ENCODE peak calls at places on chromosomes 3 and 15, in ten cellular contexts. L is uterus; X is SJSA1; K is spleen; H is transverse colon; D is CD8-positive, alpha-beta memory T cell; O is cardiac muscle cell; F is heart right ventricle; I is Caco-2; P is mammary epithelial cell. M is an unnamed sample. For H3K4me1 and H3K9me3, the result is how much of the 10 kb centered on the place peaks cover.

GRCh38 chr3:55481918-55482495 is 5.1 kb downstream of the WNT5A start:
- DNase-seq in L (peak), H (no peak), P (no peak), O (peak), I (no peak), X (no peak), F (no peak), D (no peak), K (no peak), M (no peak)

GRCh38 chr3:144363856-144364255 is 392.2 kb downstream of the DIPK2A start:
- DNase-seq in O (no peak), D (no peak), P (no peak), F (no peak), X (no peak), L (no peak), K (no peak), H (no peak), I (no peak), M (no peak)

GRCh38 chr3:157467165-157467564 is 30.5 kb downstream of the PTX3 start:
- DNase-seq in K (no peak), O (peak), L (no peak), P (no peak), F (no peak), D (no peak), I (no peak), H (no peak), X (peak), M (no peak)

GRCh38 chr3:35383719-35384555 is 255.4 kb upstream of the ARPP21 start:
- DNase-seq in F (no peak), H (no peak), O (peak), I (no peak), K (no peak), D (no peak), P (no peak), L (no peak), X (no peak), M (no peak)

GRCh38 chr3:133038731-133039398 is 674 bp downstream of the TMEM108 start:
- DNase-seq in P (no peak), L (peak), I (no peak), O (peak), H (no peak), X (peak), K (no peak), F (peak), D (no peak), M (no peak)

GRCh38 chr3:149120051-149120972 is 9.1 kb upstream of the HPS3 start:
- DNase-seq in D (no peak), L (no peak), K (no peak), H (no peak), I (no peak), X (peak), P (peak), O (peak), F (no peak), M (peak)

GRCh38 chr3:15527031-15527459 is 5.5 kb upstream of the COLQ start:
- DNase-seq in O (peak), L (peak), F (no peak), H (no peak), D (no peak), X (no peak), K (no peak), P (no peak), I (no peak), M (peak)

GRCh38 chr15:40344217-40344616 is 3.5 kb upstream of the CCDC9B start:
- DNase-seq in D (no peak), L (no peak), H (no peak), F (no peak), X (no peak), I (no peak), K (no peak), P (no peak), O (peak), M (no peak)

GRCh38 chr3:83890039-83890762 is 1068.6 kb upstream of the CADM2 start:
- DNase-seq in I (no peak), P (peak), K (no peak), O (no peak), L (no peak), H (no peak), D (no peak), X (no peak), F (no peak), M (no peak)

GRCh38 chr3:31237887-31238286 is 294.8 kb upstream of the STT3B start:
- DNase-seq in D (no peak), K (no peak), F (no peak), H (no peak), O (no peak), I (no peak), P (no peak), L (no peak), X (no peak), M (no peak)

GRCh38 chr3:193673845-193674244 is 80.8 kb downstream of the OPA1 start:
- DNase-seq in O (no peak), D (no peak), I (no peak), K (no peak), L (no peak), F (no peak), X (no peak), H (no peak), P (no peak), M (peak)

GRCh38 chr15:101029971-101030661 is 111.0 kb downstream of the LRRK1 start:
- DNase-seq in O (no peak), P (no peak), I (no peak), H (peak), D (no peak), L (peak), X (no peak), F (no peak), K (peak), M (no peak)

DNA sequence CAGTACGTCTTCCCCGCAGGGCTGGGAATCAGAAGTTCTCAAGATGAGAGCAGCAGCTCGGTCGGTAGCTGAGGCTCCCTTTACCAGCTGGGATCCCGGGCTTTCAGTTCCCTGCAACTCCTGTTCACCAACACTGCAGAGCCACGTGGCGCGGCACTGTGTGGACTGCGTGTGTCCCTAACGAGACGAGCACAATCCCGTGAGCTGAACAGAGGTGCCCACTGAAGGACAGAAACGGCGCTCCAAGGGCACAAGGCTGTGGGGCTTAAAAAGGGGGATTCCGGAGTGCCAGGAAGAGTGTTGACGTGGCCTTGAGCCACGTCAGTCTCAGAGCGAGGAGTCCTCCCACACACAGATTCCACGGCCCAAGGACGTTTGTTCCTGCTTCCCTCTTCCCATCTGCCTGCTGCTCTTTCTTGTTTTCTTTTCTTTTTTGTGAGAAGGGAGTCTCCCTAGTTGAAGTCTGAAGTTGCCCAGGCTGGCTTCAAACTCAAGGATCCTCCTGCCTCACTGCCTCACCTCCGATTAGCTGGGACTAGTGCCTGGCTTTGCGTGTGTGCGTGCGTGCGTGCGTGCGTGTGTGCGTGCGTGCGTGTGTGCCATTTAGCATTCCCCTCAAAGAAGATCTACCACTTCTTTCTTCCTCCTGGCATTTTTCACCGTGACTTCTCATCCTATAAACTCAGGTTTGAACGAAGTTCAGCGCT is 37.1 kb upstream of the RPL35A start:
- DNase-seq in H (peak), K (peak), X (no peak), O (peak), L (no peak), P (no peak), F (no peak), I (no peak), D (no peak), M (no peak)
- H3K4me3 ChIP-seq in H (no peak), K (peak), X (no peak), O (no peak), L (peak), P (no peak), F (no peak), I (no peak), D (no peak), M (no peak)

GRCh38 chr3:129433565-129433964 is 5.1 kb upstream of the EFCAB12 start:
- DNase-seq in O (no peak), F (no peak), X (no peak), L (no peak), K (no peak), D (no peak), H (no peak), I (no peak), P (no peak), M (no peak)

GRCh38 chr3:129432036-129432435 is 3.6 kb upstream of the EFCAB12 start:
- DNase-seq in L (no peak), O (peak), P (no peak), K (no peak), D (no peak), H (no peak), X (no peak), I (no peak), F (no peak), M (no peak)

GRCh38 chr3:129434140-129434539 is 5.6 kb downstream of the MBD4 start:
- DNase-seq in L (no peak), D (no peak), H (no peak), K (no peak), I (no peak), F (no peak), O (no peak), X (no peak), P (no peak), M (no peak)

GRCh38 chr3:129435367-129435766 is 4.4 kb downstream of the MBD4 start:
- DNase-seq in O (no peak), P (no peak), I (no peak), K (no peak), H (no peak), L (no peak), D (no peak), X (no peak), F (no peak), M (no peak)

GRCh38 chr3:129432671-129433070 is 4.2 kb upstream of the EFCAB12 start:
- DNase-seq in L (no peak), O (no peak), P (no peak), F (no peak), H (no peak), D (no peak), I (no peak), K (no peak), X (no peak), M (no peak)
- H3K4me1 ChIP-seq in L (under half), O (under half), P (under half), F (under half), H (under half), D (under half), I (under half), K (half or more), X (under half), M (under half)

DNA sequence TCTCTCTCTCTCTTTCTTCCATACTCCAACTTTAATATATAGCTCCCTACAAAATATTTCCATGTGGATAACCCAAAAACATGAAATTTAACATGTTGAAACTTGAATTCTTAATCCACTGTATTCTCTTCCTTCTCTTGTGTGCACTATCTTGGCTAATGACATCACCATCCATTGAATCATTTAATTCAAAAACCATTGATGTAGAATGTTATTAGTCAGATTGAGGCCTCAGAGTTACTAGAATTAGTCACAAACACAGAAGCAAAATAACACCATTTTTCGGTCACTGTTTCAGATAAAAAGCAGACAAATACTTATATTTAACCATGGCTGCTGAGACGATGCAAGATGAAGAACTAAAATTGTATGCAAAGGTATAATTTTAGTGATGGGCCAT is 256.9 kb upstream of the LRRC3B start:
- DNase-seq in L (no peak), D (no peak), K (no peak), O (no peak), F (no peak), H (no peak), I (no peak), P (no peak), X (no peak), M (no peak)
- H3K9me3 ChIP-seq in L (under half), D (under half), K (under half), O (under half), F (under half), H (under half), I (under half), P (under half), X (under half), M (under half)

DNA sequence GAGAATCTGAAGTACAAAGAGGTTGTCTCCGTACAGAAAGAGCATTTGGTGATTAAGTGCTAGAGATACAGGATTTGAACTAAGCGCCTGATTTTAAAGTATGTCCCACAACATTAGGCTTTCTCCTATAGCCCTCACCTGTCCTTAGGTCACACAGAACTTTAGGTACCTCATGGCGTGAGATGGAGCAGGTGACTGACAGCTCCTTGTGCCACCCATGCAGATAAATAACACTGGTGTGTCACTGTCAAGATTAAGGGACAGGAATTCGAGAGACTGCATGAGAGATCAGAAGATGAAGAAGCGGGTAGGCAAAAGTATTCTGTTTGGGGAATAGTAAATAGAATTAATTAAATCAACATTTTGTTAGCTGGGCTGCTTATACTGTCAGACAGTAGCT is 1.1 kb downstream of the BLM start:
- DNase-seq in H (no peak), X (no peak), L (no peak), F (no peak), K (no peak), I (no peak), O (no peak), P (no peak), D (no peak), M (no peak)
- H3K4me3 ChIP-seq in H (no peak), X (peak), L (no peak), F (no peak), K (peak), I (peak), O (no peak), P (peak), D (peak), M (peak)

GRCh38 chr15:45407786-45408185 is 29.4 kb upstream of the GATM start:
- DNase-seq in I (no peak), O (no peak), F (no peak), L (no peak), P (no peak), K (no peak), H (no peak), D (no peak), X (no peak), M (no peak)
- H3K4me1 ChIP-seq in I (under half), O (under half), F (under half), L (under half), P (under half), K (under half), H (under half), D (under half), X (under half), M (under half)

GRCh38 chr15:26451995-26452394 is 320.9 kb downstream of the GABRB3 start:
- DNase-seq in O (no peak), K (no peak), D (no peak), L (no peak), F (no peak), P (no peak), H (no peak), I (no peak), X (no peak), M (no peak)
- H3K9me3 ChIP-seq in O (under half), K (under half), D (under half), L (under half), F (under half), P (under half), H (under half), I (under half), X (under half), M (under half)

GRCh38 chr3:187367561-187368103 is 553 bp upstream of the RTP4 start:
- DNase-seq in X (no peak), K (peak), L (no peak), D (no peak), I (no peak), H (no peak), F (peak), P (no peak), O (no peak), M (no peak)

GRCh38 chr3:187368251-187368733 is at the start of gene RTP4:
- DNase-seq in O (peak), P (peak), L (peak), D (peak), X (peak), I (no peak), F (no peak), H (no peak), K (no peak), M (no peak)

GRCh38 chr3:187370051-187370450 is 1.9 kb downstream of the RTP4 start:
- DNase-seq in L (no peak), K (no peak), D (no peak), I (no peak), O (no peak), H (no peak), F (no peak), P (peak), X (no peak), M (no peak)

GRCh38 chr3:187368765-187369450 is 723 bp downstream of the RTP4 start:
- DNase-seq in X (no peak), O (peak), K (no peak), D (no peak), I (no peak), P (peak), H (no peak), L (no peak), F (no peak), M (no peak)
- H3K4me3 ChIP-seq in X (peak), O (no peak), K (peak), D (peak), I (no peak), P (no peak), H (peak), L (peak), F (peak), M (no peak)

DNA sequence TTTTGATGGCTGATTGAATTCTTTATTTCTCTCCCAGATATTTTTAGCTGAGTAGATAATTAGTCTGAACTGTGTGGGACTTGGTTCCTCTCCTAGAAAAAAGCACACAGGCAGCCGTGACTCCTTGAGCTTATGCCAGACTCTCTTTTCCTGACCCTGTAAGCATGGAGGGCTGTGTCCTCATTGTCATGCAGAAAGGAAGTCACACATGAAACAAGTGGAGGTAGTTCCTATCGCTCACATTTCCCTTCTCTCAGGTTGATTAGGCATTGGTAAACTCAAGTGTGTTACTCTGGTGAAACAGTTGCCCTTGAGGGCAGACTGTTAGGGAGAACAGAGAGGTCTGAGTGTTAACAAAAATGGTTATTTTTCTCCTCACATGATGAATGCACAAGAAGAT is 6.3 kb upstream of the RTP4 start:
- DNase-seq in H (no peak), I (no peak), D (no peak), L (no peak), K (no peak), F (no peak), X (no peak), P (no peak), O (no peak), M (no peak)
- H3K4me1 ChIP-seq in H (under half), I (under half), D (under half), L (under half), K (under half), F (under half), X (under half), P (under half), O (under half), M (under half)

M was measured in HAP-1.